ENCODE peak calls at places on chromosome X, in eight cellular contexts. C is A549; L is cardiac muscle cell; Q is tibial artery; M is left ventricle myocardium inferior; N is SK-N-SH; A is CD8-positive, alpha-beta T cell; E is uterus. W is an unnamed sample. For H3K4me1, the result is how much of the 10 kb centered on the place peaks cover.

GRCh38 chrX:151703487-151703886 is 8.2 kb downstream of the PRRG3 start:
- DNase-seq in C (no peak), L (no peak), Q (no peak), M (peak), N (no peak), A (no peak), E (peak), W (no peak)

GRCh38 chrX:104324871-104325585 is 70.3 kb upstream of the ESX1 start:
- DNase-seq in C (no peak), L (no peak), Q (no peak), M (no peak), N (no peak), A (no peak), E (no peak), W (no peak)

GRCh38 chrX:141760761-141761160 is 62.2 kb upstream of the SPANXD start:
- DNase-seq in C (peak), L (no peak), Q (no peak), M (no peak), N (no peak), A (no peak), E (no peak), W (no peak)

GRCh38 chrX:151871244-151871643 is 41.4 kb upstream of the MAGEA4 start:
- DNase-seq in C (peak), L (peak), Q (no peak), M (no peak), N (no peak), A (no peak), E (no peak), W (no peak)

GRCh38 chrX:38055170-38055847 is 49.0 kb downstream of the SYTL5 start:
- DNase-seq in C (no peak), L (peak), Q (no peak), M (no peak), N (no peak), A (no peak), E (peak), W (peak)

GRCh38 chrX:28639502-28639901 is 52.3 kb downstream of the IL1RAPL1 start:
- DNase-seq in C (no peak), L (no peak), Q (no peak), M (no peak), N (no peak), A (no peak), E (no peak), W (no peak)

GRCh38 chrX:150200820-150201287 is 162.3 kb upstream of the MAMLD1 start:
- DNase-seq in C (peak), L (peak), Q (peak), M (no peak), N (peak), A (no peak), E (peak), W (peak)

GRCh38 chrX:91108761-91109160 is 325.9 kb upstream of the PABPC5 start:
- DNase-seq in C (no peak), L (no peak), Q (no peak), M (no peak), N (no peak), A (no peak), E (no peak), W (no peak)

GRCh38 chrX:107712231-107713204 is 63.1 kb downstream of the TSC22D3 start:
- DNase-seq in C (no peak), L (peak), Q (peak), M (no peak), N (no peak), A (peak), E (peak), W (no peak)

GRCh38 chrX:12567857-12568256 is 223.4 kb upstream of the PRPS2 start:
- DNase-seq in C (peak), L (peak), Q (no peak), M (no peak), N (peak), A (no peak), E (no peak), W (peak)

GRCh38 chrX:85897376-85898110 is 149.8 kb downstream of the CHM start:
- DNase-seq in C (no peak), L (no peak), Q (no peak), M (no peak), N (no peak), A (no peak), E (no peak), W (no peak)

GRCh38 chrX:150903110-150903508 is 4.6 kb upstream of the CD99L2 start:
- DNase-seq in C (no peak), L (no peak), Q (no peak), M (no peak), N (no peak), A (no peak), E (no peak), W (no peak)

DNA sequence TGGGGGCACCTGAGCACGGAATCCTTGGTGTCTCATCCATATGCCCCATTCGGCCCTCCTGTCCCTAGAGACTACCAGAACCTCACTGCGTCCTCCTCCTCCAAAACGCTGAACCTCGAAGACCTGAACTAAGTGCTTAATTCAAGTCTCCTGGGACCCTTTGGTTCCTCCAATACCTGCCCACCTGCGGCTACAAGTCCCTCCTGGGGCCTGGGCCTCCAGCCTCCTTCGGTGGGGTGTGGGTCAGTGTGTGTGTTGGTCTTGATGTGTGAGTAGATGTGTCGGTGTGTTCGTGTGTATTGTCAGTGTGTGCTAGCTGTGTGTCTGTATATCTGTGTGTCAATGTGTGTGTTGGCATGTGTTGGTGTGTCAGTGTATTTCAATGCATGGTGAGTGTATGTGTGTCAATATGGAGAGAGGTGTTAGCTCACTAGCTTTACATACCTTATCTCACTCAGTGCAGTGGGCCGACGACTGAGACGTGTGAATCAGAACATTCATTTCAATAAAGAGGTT is 2.6 kb upstream of the SEPTIN6 start:
- DNase-seq in C (no peak), L (no peak), Q (no peak), M (no peak), N (no peak), A (no peak), E (no peak), W (no peak)
- H3K4me1 ChIP-seq in C (under half), L (under half), Q (under half), M (under half), N (under half), A (under half), E (under half), W (under half)

GRCh38 chrX:73916931-73917657 is 354.1 kb downstream of the CHIC1 start:
- DNase-seq in C (peak), L (peak), Q (no peak), M (no peak), N (no peak), A (no peak), E (no peak), W (peak)

GRCh38 chrX:73913580-73913979 is 350.6 kb downstream of the CHIC1 start:
- DNase-seq in C (no peak), L (peak), Q (no peak), M (no peak), N (no peak), A (no peak), E (no peak), W (peak)

DNA sequence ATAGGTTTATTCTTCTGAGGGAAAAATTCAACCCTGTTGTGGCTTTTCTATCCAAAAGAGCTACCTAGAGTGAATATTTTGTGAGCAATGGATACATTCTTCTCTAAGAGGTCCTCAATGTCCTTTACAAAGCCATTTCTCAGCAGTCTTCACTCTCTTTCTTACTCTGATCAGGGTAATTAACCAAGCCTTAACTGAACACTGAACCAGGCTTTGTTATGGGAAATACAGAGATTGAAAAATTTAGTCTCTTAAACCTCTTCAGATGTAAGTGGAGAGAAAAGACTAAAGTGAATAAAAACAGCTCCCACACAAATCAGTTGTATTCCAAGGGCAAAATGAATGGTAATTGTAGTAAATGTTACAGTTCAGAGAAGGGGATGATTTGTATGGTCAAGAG is 353.5 kb downstream of the CHIC1 start:
- DNase-seq in C (no peak), L (no peak), Q (no peak), M (no peak), N (no peak), A (no peak), E (no peak), W (no peak)
- H3K27ac ChIP-seq in C (peak), L (peak), Q (no peak), M (no peak), N (peak), A (no peak), E (no peak), W (peak)

DNA sequence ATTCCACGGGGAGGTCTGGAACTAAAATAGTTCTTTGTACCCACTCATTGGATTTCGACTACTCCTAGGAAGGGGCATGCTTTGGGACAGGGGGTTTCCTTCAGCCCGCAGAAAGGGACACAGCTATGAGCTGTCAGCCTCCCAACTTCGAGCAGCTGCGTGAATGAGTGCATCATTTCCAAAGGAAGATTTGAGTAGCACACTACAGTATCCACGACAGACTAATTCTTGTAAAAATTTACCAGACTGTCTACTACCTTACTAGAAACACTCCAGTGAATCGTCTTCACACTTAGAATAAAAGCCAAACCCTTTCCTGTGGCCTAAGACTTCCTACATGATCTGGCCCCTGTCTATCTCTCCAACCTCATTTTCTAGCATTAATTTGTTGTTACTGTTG is 101.9 kb downstream of the MAOA start:
- DNase-seq in C (no peak), L (no peak), Q (no peak), M (no peak), N (no peak), A (no peak), E (no peak), W (no peak)
- H3K4me1 ChIP-seq in C (under half), L (under half), Q (under half), M (under half), N (under half), A (under half), E (under half), W (under half)

GRCh38 chrX:66000628-66001275 is 39.1 kb downstream of the VSIG4 start:
- DNase-seq in C (no peak), L (no peak), Q (no peak), M (no peak), N (no peak), A (no peak), E (no peak), W (no peak)
- H3K27ac ChIP-seq in C (no peak), L (no peak), Q (no peak), M (no peak), N (no peak), A (no peak), E (no peak), W (no peak)

GRCh38 chrX:784829-785228 is 154.2 kb downstream of the SHOX start:
- DNase-seq in C (no peak), L (no peak), Q (no peak), M (no peak), N (no peak), A (no peak), E (no peak), W (no peak)
- H3K4me1 ChIP-seq in C (under half), L (under half), Q (under half), M (under half), N (under half), A (under half), E (under half), W (under half)

DNA sequence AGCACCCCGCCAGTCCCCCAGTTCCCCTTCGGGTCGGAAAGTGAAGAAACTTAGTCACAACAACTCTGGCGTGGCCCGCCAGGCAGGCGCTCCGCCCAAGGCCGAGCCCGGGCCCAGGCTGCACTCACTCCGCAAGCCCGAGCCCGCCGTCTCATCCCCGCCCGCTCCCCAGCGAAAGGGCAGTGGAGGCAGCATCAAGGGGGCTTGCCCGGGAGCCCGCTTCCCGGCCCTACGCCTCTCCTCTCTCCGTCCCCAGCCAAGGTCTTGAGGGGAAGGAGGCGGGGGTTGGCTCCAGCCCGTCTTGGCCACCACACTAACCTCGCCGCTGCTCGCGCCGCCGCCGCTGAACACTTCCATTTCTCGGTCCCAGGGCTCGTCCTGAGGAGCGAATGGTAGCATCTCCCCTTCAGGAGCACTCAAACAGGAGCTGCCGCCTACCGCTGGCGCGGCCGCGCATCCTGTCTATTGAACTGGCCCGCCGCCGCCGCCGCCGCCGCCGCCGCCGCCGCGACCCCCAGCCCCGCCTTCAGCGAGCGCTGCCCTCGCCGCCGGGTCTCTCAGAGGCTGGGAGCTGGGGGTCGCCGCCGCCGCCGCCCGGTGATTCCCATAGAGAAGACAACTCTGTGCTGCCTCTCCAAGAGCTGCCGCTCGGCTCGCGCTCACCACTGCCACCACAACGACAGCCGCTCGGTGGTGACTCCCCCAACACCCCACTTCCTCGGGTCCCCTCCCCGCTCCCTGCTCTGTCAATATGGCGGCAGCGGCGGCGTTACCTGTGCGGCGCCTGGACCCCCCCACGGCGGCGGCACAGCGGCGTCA is at the start of gene RPS6KA6:
- DNase-seq in C (peak), L (no peak), Q (peak), M (peak), N (peak), A (no peak), E (peak), W (no peak)
- H3K27ac ChIP-seq in C (peak), L (no peak), Q (peak), M (no peak), N (peak), A (no peak), E (peak), W (no peak)

DNA sequence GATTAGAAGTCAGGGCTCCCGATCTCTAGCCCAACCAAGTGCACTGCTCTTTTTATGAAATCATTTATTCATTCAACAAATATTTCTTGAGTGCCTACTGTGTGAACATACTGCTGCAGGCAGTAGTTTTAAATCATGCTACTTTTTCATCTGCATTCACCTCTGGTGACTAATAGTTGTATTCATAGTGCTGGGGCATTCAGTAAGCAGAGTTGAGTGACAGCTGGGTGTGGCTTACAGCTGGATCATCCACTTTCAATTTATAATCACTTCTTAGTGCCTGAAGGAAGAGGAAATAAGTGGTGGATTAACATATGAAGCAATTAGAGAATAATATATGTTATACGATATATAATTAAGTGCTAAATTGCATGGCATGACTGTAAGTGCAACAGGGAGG is 94.0 kb upstream of the HPRT1 start:
- DNase-seq in C (peak), L (no peak), Q (no peak), M (no peak), N (no peak), A (no peak), E (no peak), W (no peak)
- H3K4me1 ChIP-seq in C (under half), L (under half), Q (under half), M (under half), N (under half), A (under half), E (under half), W (under half)